ENCODE peak calls at places on chromosomes 4 and X, in five cellular contexts. Y, K, B, N and Q are unnamed samples.

GRCh38 chrX:136168929-136169735 is 21.8 kb downstream of the FHL1 start:
- DNase-seq in Y (peak; percentile 76), K (no peak), B (peak; percentile 43), N (peak; percentile 66), Q (no peak)

GRCh38 chr4:3311489-3312171 is 18.8 kb downstream of the RGS12 start:
- DNase-seq in Y (peak; percentile 39), K (peak; percentile 27), B (no peak), N (peak; percentile 41), Q (no peak)

GRCh38 chr4:70863099-70863790 is 23.6 kb upstream of the GRSF1 start:
- DNase-seq in Y (no peak), K (no peak), B (no peak), N (no peak), Q (no peak)

GRCh38 chr4:152606800-152607577 is 71.1 kb upstream of the FBXW7 start:
- DNase-seq in Y (no peak), K (no peak), B (peak; percentile 43), N (no peak), Q (no peak)

GRCh38 chrX:144896323-144896722 is 351.0 kb upstream of the SPANXN1 start:
- DNase-seq in Y (no peak), K (no peak), B (no peak), N (peak; percentile 5), Q (no peak)

GRCh38 chr4:104494822-104495559 is at the start of gene CXXC4:
- DNase-seq in Y (peak; percentile 69), K (peak; percentile 64), B (peak; percentile 70), N (peak; percentile 87), Q (no peak)

GRCh38 chr4:159160242-159160641 is 57.4 kb downstream of the RAPGEF2 start:
- DNase-seq in Y (no peak), K (no peak), B (no peak), N (no peak), Q (no peak)

GRCh38 chrX:644304-645023 is 13.9 kb downstream of the SHOX start:
- DNase-seq in Y (no peak), K (no peak), B (peak; percentile 70), N (no peak), Q (no peak)

GRCh38 chrX:44675364-44676024 is 132.8 kb upstream of the FUNDC1 start:
- DNase-seq in Y (no peak), K (no peak), B (no peak), N (peak; percentile 19), Q (no peak)

GRCh38 chrX:35115205-35115604 is 172.6 kb downstream of the FAM47B start:
- DNase-seq in Y (no peak), K (no peak), B (no peak), N (no peak), Q (no peak)

GRCh38 chrX:16838202-16839066 is 31.7 kb downstream of the RBBP7 start:
- DNase-seq in Y (peak; percentile 73), K (no peak), B (no peak), N (peak; percentile 27), Q (no peak)

GRCh38 chrX:68177542-68177941 is 255.8 kb downstream of the OPHN1 start:
- DNase-seq in Y (no peak), K (no peak), B (no peak), N (no peak), Q (no peak)

GRCh38 chr4:14218641-14219040 is 591.1 kb upstream of the BOD1L1 start:
- DNase-seq in Y (no peak), K (no peak), B (no peak), N (peak; percentile 26), Q (no peak)

GRCh38 chr4:766152-766515 is 59.8 kb downstream of the CPLX1 start:
- DNase-seq in Y (no peak), K (no peak), B (no peak), N (peak; percentile 47), Q (no peak)

GRCh38 chrX:34119122-34119521 is 13.0 kb downstream of the FAM47A start:
- DNase-seq in Y (no peak), K (no peak), B (no peak), N (no peak), Q (no peak)

GRCh38 chr4:112031712-112032328 is 113.4 kb upstream of the FAM241A start:
- DNase-seq in Y (no peak), K (no peak), B (no peak), N (peak; percentile 80), Q (peak; percentile 22)

GRCh38 chr4:84677995-84678394 is 95.1 kb downstream of the CDS1 start:
- DNase-seq in Y (no peak), K (no peak), B (no peak), N (no peak), Q (no peak)

GRCh38 chr4:145218251-145218650 is 37.9 kb upstream of the OTUD4 start:
- DNase-seq in Y (no peak), K (no peak), B (no peak), N (no peak), Q (no peak)

GRCh38 chr4:155954118-155954503 is 445 bp upstream of the CTSO start:
- DNase-seq in Y (no peak), K (peak; percentile 72), B (no peak), N (no peak), Q (no peak)

GRCh38 chr4:3660928-3661515 is 105.2 kb upstream of the ADRA2C start:
- DNase-seq in Y (no peak), K (no peak), B (no peak), N (no peak), Q (no peak)

GRCh38 chr4:41256740-41257256 is at the start of gene UCHL1:
- DNase-seq in Y (peak; percentile 65), K (no peak), B (peak; percentile 95), N (peak; percentile 76), Q (no peak)

GRCh38 chrX:86148594-86148993 is 343 bp downstream of the DACH2 start:
- DNase-seq in Y (no peak), K (peak; percentile 62), B (peak; percentile 51), N (peak; percentile 11), Q (no peak)

GRCh38 chr4:142350886-142351285 is 495.2 kb downstream of the INPP4B start:
- DNase-seq in Y (no peak), K (no peak), B (no peak), N (peak; percentile 20), Q (no peak)

GRCh38 chr4:168569066-168569908 is 72.4 kb downstream of the PALLD start:
- DNase-seq in Y (no peak), K (no peak), B (no peak), N (peak; percentile 76), Q (no peak)

GRCh38 chr4:66906314-66906713 is 639.0 kb downstream of the CENPC start:
- DNase-seq in Y (no peak), K (no peak), B (no peak), N (no peak), Q (no peak)

GRCh38 chr4:39410415-39410814 is 3.7 kb downstream of the KLB start:
- DNase-seq in Y (no peak), K (no peak), B (no peak), N (no peak), Q (no peak)

GRCh38 chrX:108090474-108091265 is 672 bp downstream of the PSMD10 start:
- DNase-seq in Y (no peak), K (no peak), B (no peak), N (no peak), Q (no peak)

GRCh38 chr4:158163941-158164665 is 8.7 kb downstream of the GASK1B start:
- DNase-seq in Y (no peak), K (no peak), B (no peak), N (no peak), Q (no peak)

GRCh38 chr4:9804918-9805317 is 23.5 kb downstream of the DRD5 start:
- DNase-seq in Y (no peak), K (no peak), B (no peak), N (no peak), Q (no peak)

GRCh38 chr4:142406917-142407501 is 439.1 kb downstream of the INPP4B start:
- DNase-seq in Y (no peak), K (no peak), B (no peak), N (no peak), Q (no peak)

GRCh38 chr4:83831588-83831987 is 295.7 kb downstream of the GPAT3 start:
- DNase-seq in Y (no peak), K (no peak), B (no peak), N (no peak), Q (no peak)

GRCh38 chr4:7678318-7678852 is 243.7 kb upstream of the PSAPL1 start:
- DNase-seq in Y (no peak), K (no peak), B (no peak), N (no peak), Q (no peak)

GRCh38 chr4:7679431-7679830 is 244.7 kb upstream of the PSAPL1 start:
- DNase-seq in Y (no peak), K (peak; percentile 47), B (no peak), N (no peak), Q (no peak)

GRCh38 chr4:7677086-7677485 is 242.4 kb upstream of the PSAPL1 start:
- DNase-seq in Y (no peak), K (peak; percentile 59), B (no peak), N (no peak), Q (no peak)

GRCh38 chr4:7676376-7676775 is 241.6 kb upstream of the PSAPL1 start:
- DNase-seq in Y (no peak), K (no peak), B (no peak), N (no peak), Q (no peak)

DNA sequence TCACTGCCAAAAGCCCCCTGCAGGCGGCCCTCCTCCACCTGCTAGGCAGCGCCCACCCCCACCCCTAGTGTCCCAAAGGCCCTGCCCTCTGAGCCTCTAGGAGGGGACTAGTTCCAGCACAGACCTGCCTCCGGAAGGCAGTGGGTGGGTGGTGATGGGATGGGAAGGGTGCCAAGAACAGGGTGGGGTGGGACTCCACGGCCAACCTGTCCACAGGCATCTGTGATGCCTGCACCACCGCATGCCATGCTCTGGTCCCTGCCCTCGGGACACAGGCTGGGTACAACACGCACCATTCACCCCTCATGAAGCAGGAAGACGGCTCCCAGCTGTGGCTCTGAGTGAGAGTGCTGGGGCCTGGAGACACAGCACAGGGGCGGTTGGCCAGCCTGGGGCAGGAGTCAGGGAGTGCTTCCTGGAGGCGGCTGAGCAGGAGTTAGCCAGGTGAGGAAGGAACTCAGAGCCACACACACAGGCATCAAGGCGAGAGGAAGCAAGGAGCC is 243.1 kb upstream of the PSAPL1 start:
- DNase-seq in Y (no peak), K (peak; percentile 60), B (no peak), N (no peak), Q (no peak)
- TF ChIP-seq CTCF in Y (no peak), K (no peak), B (no peak), N (no peak), Q (no peak)

GRCh38 chr4:150126880-150127236 is 48.6 kb downstream of the DCLK2 start:
- DNase-seq in Y (no peak), K (no peak), B (no peak), N (no peak), Q (no peak)
- H3K36me3 ChIP-seq in Y (no peaks in the 10 kb centered on the region), K (no peaks in the 10 kb centered on the region), B (no peaks in the 10 kb centered on the region), N (no peaks in the 10 kb centered on the region), Q (no peaks in the 10 kb centered on the region)

DNA sequence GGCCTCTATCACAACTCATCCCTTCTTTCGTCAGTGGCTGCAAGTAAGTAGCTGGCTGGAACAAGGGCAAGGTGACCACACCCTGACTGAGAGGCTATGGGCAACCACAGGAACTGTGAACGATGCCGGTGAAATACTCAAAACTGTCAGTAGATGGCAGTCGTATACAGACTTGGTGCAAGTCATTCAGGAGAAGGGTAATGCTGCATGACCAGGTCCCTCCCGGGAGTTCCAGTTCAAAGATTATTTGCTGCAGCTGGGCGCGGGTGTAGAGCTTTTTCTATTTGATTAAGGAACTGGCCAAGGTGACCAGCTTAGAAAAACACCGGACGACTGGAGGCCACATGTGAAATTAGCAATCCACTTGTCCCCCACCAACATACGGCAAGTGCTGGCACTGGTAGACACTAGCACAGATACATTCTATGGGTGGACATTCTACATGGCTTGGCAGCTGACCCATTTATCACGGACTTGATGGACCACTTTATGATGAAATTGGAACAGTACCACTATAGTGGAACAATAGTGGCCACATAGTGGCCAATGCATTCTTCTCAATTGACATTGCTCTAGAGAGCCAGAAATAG is 726.6 kb downstream of the TRAM1L1 start:
- DNase-seq in Y (no peak), K (no peak), B (peak; percentile 89), N (peak; percentile 90), Q (peak; percentile 45)
- H3K27ac ChIP-seq in Y (no peak overlapping the region), K (no peak overlapping the region), B (no peak overlapping the region), N (no peak overlapping the region), Q (no peak overlapping the region)

GRCh38 chrX:23779025-23779424 is 3.9 kb upstream of the SAT1 start:
- DNase-seq in Y (no peak), K (no peak), B (no peak), N (no peak), Q (no peak)
- TF ChIP-seq CTCF in Y (no peak), K (no peak), B (no peak), N (no peak), Q (peak; percentile 29)